ENCODE peak calls at places on chromosomes 6 and 20, in six cellular contexts. V is Karpas-422, R is breast epithelium, F is stomach, K is astrocyte, E is hepatocyte. P is an unnamed sample.

GRCh38 chr6:20933057-20933792 is 399.0 kb downstream of the CDKAL1 start:
- DNase-seq in V (no peak), F (no peak), R (no peak), K (no peak), E (no peak), P (no peak)

GRCh38 chr6:153130515-153131036 is 506 bp downstream of the RGS17 start:
- DNase-seq in K (no peak), R (no peak), V (no peak), E (peak; percentile 28), F (no peak), P (no peak)

GRCh38 chr6:108565091-108565766 is 4.5 kb downstream of the FOXO3 start:
- DNase-seq in V (peak; percentile 97), K (no peak), R (no peak), F (no peak), E (no peak), P (no peak)

GRCh38 chr6:9250852-9251251 is 815.5 kb upstream of the SLC35B3 start:
- DNase-seq in E (peak; percentile 77), R (peak; percentile 61), K (peak; percentile 54), V (no peak), F (peak; percentile 57), P (no peak)

GRCh38 chr6:15989397-15989796 is 139.5 kb upstream of the MYLIP start:
- DNase-seq in R (no peak), K (no peak), V (no peak), F (no peak), E (no peak), P (no peak)

GRCh38 chr6:137928286-137928685 is 61.2 kb downstream of the TNFAIP3 start:
- DNase-seq in E (no peak), V (no peak), K (no peak), F (no peak), R (no peak), P (no peak)

GRCh38 chr6:157047951-157048350 is 270.8 kb downstream of the ARID1B start:
- DNase-seq in R (no peak), F (no peak), V (no peak), E (no peak), K (no peak), P (no peak)

GRCh38 chr6:41056768-41057490 is 3.9 kb downstream of the APOBEC2 start:
- DNase-seq in F (no peak), V (no peak), R (no peak), E (peak; percentile 66), K (no peak), P (no peak)

GRCh38 chr6:91562955-91563354 is 976.1 kb upstream of the MAP3K7 start:
- DNase-seq in R (no peak), F (no peak), E (no peak), K (peak; percentile 39), V (no peak), P (no peak)

GRCh38 chr6:31575335-31575901 is at the start of gene TNF:
- DNase-seq in K (no peak), F (peak; percentile 32), R (no peak), V (peak; percentile 96), E (no peak), P (no peak)

GRCh38 chr20:46118481-46119020 is 437 bp downstream of the CD40 start:
- DNase-seq in R (no peak), V (peak; percentile 61), E (no peak), K (no peak), F (peak; percentile 28), P (no peak)

GRCh38 chr6:120869397-120869796 is 464.9 kb downstream of the TBC1D32 start:
- DNase-seq in K (no peak), V (no peak), E (peak; percentile 23), F (no peak), R (no peak), P (no peak)

GRCh38 chr20:46289416-46289815 is 18.9 kb downstream of the CDH22 start:
- DNase-seq in F (no peak), V (no peak), K (no peak), R (no peak), E (no peak), P (no peak)

GRCh38 chr20:50372770-50373088 is 137.5 kb upstream of the PTPN1 start:
- DNase-seq in E (peak; percentile 45), F (no peak), R (no peak), K (peak; percentile 7), V (no peak), P (no peak)

DNA sequence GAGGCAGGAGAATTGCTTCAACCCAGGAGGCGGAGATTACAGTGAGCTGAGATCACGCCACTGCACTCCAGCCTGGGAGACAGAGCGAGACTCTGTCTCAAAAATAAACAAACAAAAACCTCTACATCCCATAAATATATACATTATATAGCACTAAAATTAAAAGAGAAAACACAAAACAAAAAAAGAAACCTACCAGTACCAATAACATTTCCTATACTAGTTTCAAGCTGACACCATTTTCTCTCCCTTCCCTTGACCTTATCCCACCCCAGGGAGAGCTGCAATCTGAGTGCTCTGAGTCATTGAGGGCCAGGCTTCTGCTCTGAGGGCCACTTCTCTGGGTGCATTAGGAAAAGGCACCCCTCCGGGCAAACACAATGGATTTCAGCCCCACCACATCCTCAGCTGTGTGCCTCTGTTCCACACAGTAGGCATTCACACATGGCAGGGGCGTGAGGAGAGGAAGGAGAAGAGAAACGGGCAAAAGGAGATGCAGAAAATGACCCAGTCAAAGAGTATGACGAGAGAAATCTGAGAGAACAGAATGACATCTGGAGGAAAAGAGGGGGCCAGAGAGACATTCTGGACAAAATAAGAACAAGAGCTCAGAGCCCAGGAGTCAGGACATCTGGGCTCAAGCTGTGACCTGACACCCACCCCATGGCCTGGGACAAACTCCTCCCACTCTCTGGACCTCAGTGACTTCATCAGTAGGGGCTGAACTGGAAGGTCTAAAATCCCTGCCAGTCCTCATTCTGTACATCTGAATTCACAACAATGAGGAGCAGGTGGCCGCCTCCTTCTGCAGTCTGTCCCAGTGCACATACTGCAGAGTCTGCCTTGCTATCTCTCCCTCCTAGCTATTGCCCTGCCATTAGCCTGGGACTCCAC is 18.2 kb downstream of the TRIM26 start:
- DNase-seq in F (no peak), V (no peak), R (no peak), K (no peak), E (no peak), P (no peak)
- H3K27ac ChIP-seq in F (no peak overlapping the region), V (no peak overlapping the region), R (no peak overlapping the region), K (no peak overlapping the region), E (no peak overlapping the region), P (no peak overlapping the region)

DNA sequence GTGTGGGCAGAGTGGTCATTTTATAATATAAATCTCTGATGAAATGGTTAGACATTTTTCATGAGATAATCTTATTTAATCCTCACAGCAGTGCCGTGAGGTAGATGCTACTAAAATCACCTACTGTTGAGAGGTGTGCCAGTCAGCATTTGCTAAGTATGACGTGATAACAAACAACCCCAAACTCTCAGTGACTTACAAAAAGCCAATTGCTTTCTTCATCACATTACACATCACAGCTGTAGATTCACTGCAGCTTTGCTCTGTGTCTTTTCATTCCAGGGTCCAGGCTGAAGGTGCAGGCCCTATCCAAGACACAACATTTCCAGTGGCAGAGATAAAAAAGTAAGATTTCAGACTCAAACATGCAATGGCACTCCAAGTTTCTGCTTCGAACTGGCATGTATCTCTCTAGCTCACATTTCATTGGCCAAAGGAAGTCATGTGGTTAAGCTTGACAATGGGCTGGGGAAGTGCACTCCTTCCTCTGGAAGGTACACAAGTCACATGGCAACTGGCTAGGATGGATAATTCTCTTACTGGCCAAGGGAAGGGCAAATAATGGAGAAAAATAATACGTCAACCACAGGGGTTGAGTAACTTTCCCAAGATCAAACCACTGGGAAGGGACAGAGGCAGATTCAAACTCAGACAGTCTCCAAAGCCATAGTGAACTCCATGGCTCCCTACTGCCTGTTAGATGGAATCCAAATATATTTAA is 69.5 kb upstream of the EPB41L1 start:
- DNase-seq in K (peak; percentile 55), V (no peak), E (peak; percentile 55), F (no peak), R (no peak), P (no peak)
- H3K27ac ChIP-seq in K (no peak overlapping the region), V (no peak overlapping the region), E (peak overlapping the region; percentile 97), F (peak overlapping the region; percentile 87), R (peak overlapping the region; percentile 89), P (no peak overlapping the region)

DNA sequence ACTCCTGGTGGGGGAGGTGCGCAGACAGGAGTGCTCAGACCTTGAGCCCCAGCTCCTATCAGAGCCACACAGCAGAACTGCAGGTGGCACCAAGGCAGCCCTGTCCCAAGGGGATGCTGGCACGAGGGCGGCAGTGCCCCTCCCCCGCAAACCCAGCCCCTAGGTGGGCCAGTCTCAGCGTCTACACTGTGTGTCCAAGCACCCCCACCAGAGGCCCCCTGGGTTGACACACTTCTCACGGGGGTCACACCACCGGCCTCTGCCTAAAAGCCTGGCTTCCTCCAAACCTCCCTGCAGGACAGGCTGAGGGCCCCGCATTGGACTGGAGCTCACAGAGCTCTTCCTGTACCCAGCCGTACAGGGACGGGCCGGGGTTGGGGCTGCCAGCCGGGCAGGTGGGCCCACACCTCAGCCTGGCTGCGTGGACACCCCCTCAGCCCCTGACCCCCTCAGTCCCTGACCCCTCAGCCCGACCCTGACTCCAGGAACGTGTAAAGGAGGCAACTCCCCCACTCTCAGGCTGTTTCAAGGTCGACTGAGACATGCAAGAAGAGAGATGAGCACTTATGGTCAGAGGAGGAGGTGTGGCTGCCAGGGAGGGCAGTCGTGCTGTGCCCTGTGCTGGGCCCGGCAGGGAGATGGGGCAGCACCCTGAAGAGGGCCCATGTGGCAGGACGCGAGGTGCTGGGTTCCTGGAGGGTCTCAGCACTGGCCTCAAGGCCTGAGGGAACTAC is 8.2 kb downstream of the SLC2A4RG start:
- DNase-seq in V (peak; percentile 54), E (peak; percentile 4), F (no peak), R (no peak), K (no peak), P (no peak)
- H3K27ac ChIP-seq in V (no peak overlapping the region), E (no peak overlapping the region), F (no peak overlapping the region), R (no peak overlapping the region), K (no peak overlapping the region), P (no peak overlapping the region)

GRCh38 chr20:57690525-57690924 is 19.3 kb downstream of the PMEPA1 start:
- DNase-seq in V (no peak), R (no peak), F (no peak), E (no peak), K (no peak), P (no peak)
- H3K27ac ChIP-seq in V (no peak overlapping the region), R (no peak overlapping the region), F (no peak overlapping the region), E (no peak overlapping the region), K (peak overlapping the region; percentile 7), P (no peak overlapping the region)

DNA sequence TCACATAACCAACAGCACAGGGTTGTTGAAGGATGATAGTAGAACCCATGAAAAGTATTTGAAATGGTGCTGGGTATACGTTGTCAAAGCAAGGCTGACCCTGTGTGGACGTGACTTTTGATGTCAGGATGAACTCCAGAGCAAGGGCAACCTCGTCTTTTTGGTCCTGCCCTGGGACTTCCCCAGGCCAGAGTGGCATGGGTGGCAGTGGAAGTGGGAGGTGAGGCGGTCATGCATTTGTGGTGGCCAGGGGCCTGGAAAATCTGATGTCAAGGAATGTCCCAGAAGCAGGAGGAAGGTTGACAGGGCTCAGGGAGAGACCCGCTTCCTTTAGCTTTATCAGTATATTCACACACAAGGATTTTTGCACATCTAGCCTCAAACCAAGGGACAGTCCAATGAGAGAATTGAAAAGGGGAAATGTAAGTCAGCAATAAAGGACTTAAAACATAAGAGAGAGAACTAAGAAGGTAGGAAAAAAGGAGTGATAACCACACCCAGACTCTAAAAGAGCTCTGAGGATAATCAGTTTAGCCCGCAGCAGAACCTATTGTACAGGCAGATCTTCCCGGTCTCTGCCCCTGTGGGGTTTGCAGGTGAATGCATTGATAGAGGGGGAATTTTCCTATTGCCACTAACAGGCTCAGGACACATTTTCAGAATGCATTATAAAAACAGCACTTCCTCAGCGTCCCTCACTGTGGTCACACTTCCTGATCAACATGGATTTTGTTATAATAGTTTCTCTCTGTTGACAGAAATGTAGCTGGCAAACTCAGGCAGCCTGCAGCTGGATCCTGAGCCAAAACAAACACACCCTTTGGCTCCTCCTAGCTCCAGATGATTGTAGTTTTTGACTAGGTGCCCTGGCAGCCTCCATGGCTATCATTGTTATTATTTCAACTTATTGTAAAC is 98.7 kb upstream of the HDGFL1 start:
- DNase-seq in E (peak; percentile 58), K (peak; percentile 59), F (peak; percentile 80), V (no peak), R (peak; percentile 68), P (no peak)
- H3K27ac ChIP-seq in E (peak overlapping the region; percentile 41), K (no peak overlapping the region), F (no peak overlapping the region), V (no peak overlapping the region), R (peak overlapping the region; percentile 47), P (no peak overlapping the region)

P was measured in substantia nigra.